ENCODE peak calls at places on chromosomes 12 and 14, in ten cellular contexts. P is RWPE1, E is fibroblast of mammary gland, S is PC-3, Z is mesothelial cell of epicardium, I is epithelial cell of esophagus, O is choroid plexus epithelial cell, K is AG04450, X is body of pancreas, C is astrocyte of the cerebellum. M is an unnamed sample.

GRCh38 chr12:2719405-2719804 is 75.4 kb upstream of the FKBP4 start:
- DNase-seq in S (no peak), C (no peak), X (no peak), I (no peak), Z (no peak), P (peak), E (peak), K (no peak), O (no peak), M (no peak)

GRCh38 chr12:22657538-22657937 is 32.6 kb downstream of the ETNK1 start:
- DNase-seq in O (peak), K (no peak), C (no peak), I (peak), X (no peak), S (no peak), Z (no peak), P (no peak), E (peak), M (no peak)

GRCh38 chr12:106423291-106423690 is 65.7 kb downstream of the POLR3B start:
- DNase-seq in P (no peak), O (no peak), X (no peak), C (no peak), E (no peak), K (no peak), S (no peak), Z (no peak), I (no peak), M (no peak)

GRCh38 chr12:54891717-54892478 is 37.6 kb downstream of the MUCL1 start:
- DNase-seq in X (no peak), E (no peak), Z (no peak), S (peak), P (peak), O (no peak), I (peak), C (no peak), K (no peak), M (no peak)

GRCh38 chr12:78293039-78293686 is 462.5 kb downstream of the NAV3 start:
- DNase-seq in O (peak), Z (no peak), X (no peak), P (peak), K (no peak), S (peak), E (peak), C (no peak), I (peak), M (no peak)

GRCh38 chr12:122206111-122206881 is 2.8 kb downstream of the B3GNT4 start:
- DNase-seq in S (no peak), Z (no peak), P (no peak), E (no peak), I (no peak), O (no peak), K (no peak), C (no peak), X (no peak), M (no peak)

GRCh38 chr12:75978677-75979076 is 52.9 kb downstream of the PHLDA1 start:
- DNase-seq in O (no peak), I (no peak), S (peak), C (no peak), Z (no peak), E (no peak), X (no peak), P (no peak), K (no peak), M (no peak)

GRCh38 chr14:38958589-38958988 is 144.4 kb downstream of the SEC23A start:
- DNase-seq in E (peak), P (no peak), S (peak), X (no peak), O (peak), C (no peak), Z (no peak), K (no peak), I (no peak), M (no peak)

GRCh38 chr12:2523881-2524561 is 270.7 kb upstream of the FKBP4 start:
- DNase-seq in X (no peak), O (no peak), I (no peak), K (no peak), Z (no peak), P (no peak), E (no peak), C (no peak), S (no peak), M (no peak)

GRCh38 chr12:9731797-9732196 is 1.1 kb downstream of the CLECL1 start:
- DNase-seq in C (no peak), O (peak), E (no peak), Z (no peak), S (no peak), X (no peak), K (no peak), P (no peak), I (no peak), M (no peak)

GRCh38 chr14:76918176-76918750 is 92.1 kb downstream of the LRRC74A start:
- DNase-seq in C (peak), X (peak), Z (peak), O (peak), S (no peak), P (peak), I (no peak), E (peak), K (peak), M (no peak)

GRCh38 chr14:63510538-63510937 is 32.6 kb downstream of the PPP2R5E start:
- DNase-seq in I (no peak), P (no peak), O (peak), X (no peak), K (peak), C (peak), E (no peak), Z (no peak), S (no peak), M (no peak)

GRCh38 chr14:105045710-105046326 is 19.4 kb downstream of the GPR132 start:
- DNase-seq in Z (peak), E (peak), P (peak), X (peak), C (peak), O (peak), K (peak), S (peak), I (peak), M (peak)

GRCh38 chr14:105415481-105416428 is 3.9 kb upstream of the MTA1 start:
- DNase-seq in O (no peak), S (no peak), P (no peak), X (no peak), C (no peak), K (no peak), E (no peak), I (no peak), Z (no peak), M (no peak)

GRCh38 chr12:54370218-54370730 is 6.0 kb upstream of the GPR84 start:
- DNase-seq in Z (peak), K (peak), I (peak), E (peak), C (peak), P (peak), X (peak), S (peak), O (peak), M (peak)

GRCh38 chr12:52903285-52903854 is 1.5 kb downstream of the KRT8 start:
- DNase-seq in Z (peak), O (peak), X (peak), S (peak), E (peak), K (no peak), C (peak), I (peak), P (no peak), M (peak)

GRCh38 chr12:81502912-81503695 is 256.0 kb downstream of the PPFIA2 start:
- DNase-seq in X (no peak), K (no peak), Z (no peak), S (peak), O (peak), C (peak), P (no peak), E (peak), I (peak), M (no peak)

GRCh38 chr14:24392327-24393098 is 6.3 kb upstream of the NYNRIN start:
- DNase-seq in S (peak), E (peak), P (peak), O (peak), I (peak), K (no peak), C (no peak), X (no peak), Z (no peak), M (no peak)

GRCh38 chr14:95889236-95889979 is 12.8 kb downstream of the TUNAR start:
- DNase-seq in P (no peak), K (no peak), C (no peak), E (no peak), Z (no peak), O (no peak), I (no peak), X (no peak), S (no peak), M (no peak)

GRCh38 chr14:68813318-68813838 is 20.5 kb upstream of the ZFP36L1 start:
- DNase-seq in O (no peak), I (no peak), X (no peak), P (no peak), K (no peak), E (no peak), Z (no peak), S (no peak), C (no peak), M (no peak)

GRCh38 chr14:56135001-56135400 is 16.8 kb downstream of the PELI2 start:
- DNase-seq in K (no peak), I (no peak), O (no peak), P (no peak), Z (no peak), S (no peak), C (no peak), E (peak), X (peak), M (no peak)

GRCh38 chr14:100692859-100693558 is 33.7 kb upstream of the DLK1 start:
- DNase-seq in C (peak), P (peak), X (no peak), S (peak), K (peak), O (peak), E (peak), Z (no peak), I (peak), M (peak)

GRCh38 chr12:42873401-42873800 is 283.9 kb upstream of the PRICKLE1 start:
- DNase-seq in X (no peak), P (no peak), C (no peak), S (peak), Z (no peak), K (no peak), E (peak), O (no peak), I (peak), M (no peak)

GRCh38 chr12:53869500-53869899 is 69.1 kb upstream of the HOXC13 start:
- DNase-seq in P (peak), I (peak), E (no peak), O (no peak), S (peak), Z (no peak), C (no peak), K (no peak), X (no peak), M (no peak)

GRCh38 chr12:99271071-99271470 is 376.5 kb upstream of the GARIN6 start:
- DNase-seq in I (peak), Z (no peak), K (no peak), O (no peak), E (no peak), P (no peak), S (peak), C (no peak), X (no peak), M (no peak)

GRCh38 chr12:41932470-41932991 is 212.1 kb downstream of the GXYLT1 start:
- DNase-seq in I (peak), S (peak), K (no peak), P (peak), Z (peak), O (peak), X (peak), E (peak), C (no peak), M (no peak)

GRCh38 chr12:89733579-89734201 is 25.1 kb upstream of the ATP2B1 start:
- DNase-seq in O (peak), P (peak), S (peak), X (no peak), Z (no peak), I (peak), K (peak), C (peak), E (peak), M (no peak)

GRCh38 chr14:30587141-30587540 is 28.2 kb downstream of the G2E3 start:
- DNase-seq in S (no peak), Z (no peak), I (no peak), P (no peak), O (no peak), X (no peak), C (no peak), E (no peak), K (no peak), M (no peak)

GRCh38 chr14:92670177-92670576 is 78.2 kb downstream of the LGMN start:
- DNase-seq in O (peak), C (peak), I (no peak), S (peak), P (no peak), Z (no peak), X (no peak), E (peak), K (peak), M (no peak)
- TF ChIP-seq CTCF in O (peak), C (peak), I (peak), S (no peak), P (peak), Z (no peak), X (no peak), E (peak), K (peak), M (peak)

DNA sequence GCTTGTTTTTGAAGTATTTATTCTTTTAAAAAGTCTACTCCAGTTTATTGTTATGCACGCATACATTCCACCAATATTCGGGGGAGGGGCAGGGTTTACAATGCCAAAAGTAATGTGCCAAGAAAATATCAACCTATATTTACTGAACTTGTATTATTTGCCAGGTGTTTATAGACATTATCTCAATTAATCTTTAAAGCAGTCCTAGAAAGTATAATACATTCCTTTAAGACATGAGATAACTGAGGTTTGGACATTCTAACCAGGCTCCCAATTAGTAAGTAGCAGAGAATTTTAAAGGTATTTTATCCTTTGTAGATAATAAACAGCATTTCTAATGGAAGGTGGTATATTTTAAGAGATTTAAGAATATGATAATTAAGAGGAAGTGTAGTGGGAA is 124.5 kb upstream of the LRIG3 start:
- DNase-seq in P (no peak), E (no peak), S (no peak), I (no peak), X (no peak), K (no peak), O (no peak), Z (no peak), C (no peak), M (no peak)
- TF ChIP-seq CTCF in P (no peak), E (no peak), S (no peak), I (no peak), X (no peak), K (no peak), O (no peak), Z (no peak), C (no peak), M (no peak)

GRCh38 chr12:120317258-120318105 is 10.1 kb downstream of the PLA2G1B start:
- DNase-seq in I (peak), K (peak), S (peak), P (peak), X (peak), C (peak), O (peak), E (peak), Z (peak), M (peak)

GRCh38 chr12:120316798-120317257 is 10.8 kb downstream of the PLA2G1B start:
- DNase-seq in I (peak), O (peak), X (peak), S (peak), K (no peak), C (no peak), P (no peak), Z (no peak), E (no peak), M (no peak)

GRCh38 chr12:120314220-120314619 is 12.1 kb downstream of the SIRT4 start:
- DNase-seq in I (no peak), K (no peak), P (no peak), S (peak), O (peak), C (no peak), Z (no peak), E (peak), X (no peak), M (no peak)
- TF ChIP-seq CTCF in I (peak), K (peak), P (peak), S (peak), O (peak), C (no peak), Z (no peak), E (peak), X (peak), M (peak)

DNA sequence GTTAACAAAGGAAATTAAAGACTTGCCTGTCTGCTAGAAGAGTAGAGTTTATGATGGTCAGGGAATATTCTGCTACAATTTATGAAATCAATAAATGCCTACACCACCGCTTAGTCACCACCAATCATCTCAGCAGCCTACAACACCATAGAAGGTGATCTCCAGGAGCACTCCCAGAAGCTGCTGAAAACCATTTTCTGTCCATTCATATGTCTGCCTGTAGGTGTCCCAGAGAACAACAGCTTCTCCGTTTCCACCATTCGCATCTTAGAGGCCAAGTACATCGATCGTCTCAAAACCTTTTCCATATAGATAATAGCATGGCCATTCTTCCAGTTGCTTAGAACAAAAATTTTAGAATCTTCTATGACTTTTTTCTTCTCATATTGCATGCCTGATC is 303.4 kb downstream of the KCNC2 start:
- DNase-seq in O (no peak), X (no peak), C (no peak), P (no peak), K (no peak), E (peak), I (no peak), S (no peak), Z (no peak), M (no peak)
- TF ChIP-seq CTCF in O (peak), X (no peak), C (no peak), P (no peak), K (peak), E (peak), I (peak), S (peak), Z (no peak), M (no peak)

DNA sequence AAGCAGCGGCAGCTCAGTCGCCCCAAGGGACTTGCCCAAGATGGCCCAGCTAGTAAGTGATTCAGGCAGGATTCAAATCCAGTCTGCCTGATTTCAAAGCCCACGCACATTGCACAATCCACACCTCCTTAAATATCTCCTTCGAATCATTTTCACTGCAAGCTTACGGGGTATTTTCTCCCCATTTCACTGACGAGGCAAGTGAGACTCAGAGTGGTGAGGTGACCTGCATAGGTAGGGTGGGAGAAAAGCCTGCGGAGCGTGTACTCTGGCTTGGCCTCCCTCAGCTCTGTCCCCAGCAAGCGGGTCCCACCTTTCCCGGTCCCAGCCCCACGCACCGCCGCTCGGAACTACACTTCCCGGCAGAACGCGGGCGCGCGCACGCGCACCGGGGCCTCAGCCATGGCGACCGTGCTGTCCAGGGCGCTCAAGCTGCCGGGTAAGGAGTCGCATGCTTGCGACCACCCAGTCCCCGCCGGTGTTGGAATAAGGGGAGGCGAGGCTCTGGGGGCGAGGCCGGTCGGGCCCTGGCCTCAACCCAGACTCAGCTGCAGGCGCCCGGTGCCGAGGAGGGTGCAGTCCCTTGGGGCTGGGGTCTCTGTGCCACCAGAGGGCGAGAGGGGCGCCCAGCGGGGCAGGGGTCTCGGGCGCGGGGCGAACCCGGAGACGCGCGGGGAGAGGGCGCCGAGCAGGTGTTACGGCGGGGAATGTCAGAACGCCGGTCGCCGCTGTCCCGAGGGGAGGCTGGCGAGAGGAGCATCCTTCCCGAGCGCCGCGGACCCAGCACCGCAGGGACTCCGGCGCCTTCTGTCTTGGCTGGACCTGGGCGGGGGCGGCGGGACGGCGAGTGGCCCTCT is at the start of gene FAM234B:
- DNase-seq in O (peak), Z (peak), I (peak), E (peak), P (peak), K (no peak), X (peak), S (peak), C (no peak), M (peak)
- TF ChIP-seq CTCF in O (no peak), Z (no peak), I (no peak), E (no peak), P (no peak), K (peak), X (peak), S (peak), C (peak), M (peak)

M was measured in osteocyte.